ENCODE peak calls at places on chromosomes 12 and 14, in five cellular contexts. One of them, this sample, is unnamed. For H3K9me3, H3K4me1 and H3K27me3, the result is how much of the 10 kb centered on the place peaks cover.

GRCh38 chr12:65463082-65463481 is 184.6 kb downstream of the MSRB3 start:
- DNase-seq in ascending aorta: no peak
- DNase-seq in heart left ventricle: no peak
- DNase-seq in ovary: no peak
- DNase-seq in K562: no peak
- DNase-seq in this sample: no peak

GRCh38 chr14:27040552-27040951 is 442.7 kb upstream of the NOVA1 start:
- DNase-seq in heart left ventricle: no peak
- DNase-seq in ascending aorta: no peak
- DNase-seq in ovary: no peak
- DNase-seq in K562: no peak
- DNase-seq in this sample: no peak

GRCh38 chr14:99118046-99118721 is 153.8 kb downstream of the BCL11B start:
- DNase-seq in K562: no peak
- DNase-seq in heart left ventricle: no peak
- DNase-seq in ovary: no peak
- DNase-seq in ascending aorta: no peak
- DNase-seq in this sample: no peak

GRCh38 chr14:96881713-96882112 is 84.5 kb downstream of the VRK1 start:
- DNase-seq in heart left ventricle: no peak
- DNase-seq in ascending aorta: no peak
- DNase-seq in K562: no peak
- DNase-seq in ovary: no peak
- DNase-seq in this sample: no peak

GRCh38 chr12:65728913-65729793 is 95.1 kb upstream of the HMGA2 start:
- DNase-seq in ovary: no peak
- DNase-seq in heart left ventricle: no peak
- DNase-seq in ascending aorta: no peak
- DNase-seq in K562: no peak
- DNase-seq in this sample: no peak

GRCh38 chr12:113127791-113128199 is 7.8 kb downstream of the RASAL1 start:
- DNase-seq in ascending aorta: no peak
- DNase-seq in K562: no peak
- DNase-seq in heart left ventricle: no peak
- DNase-seq in ovary: no peak
- DNase-seq in this sample: no peak

GRCh38 chr12:53217049-53217929 is 10.2 kb upstream of the ITGB7 start:
- DNase-seq in K562: no peak
- DNase-seq in ovary: no peak
- DNase-seq in ascending aorta: peak
- DNase-seq in heart left ventricle: no peak
- DNase-seq in this sample: peak

GRCh38 chr12:32843528-32844095 is 53.0 kb downstream of the PKP2 start:
- DNase-seq in heart left ventricle: no peak
- DNase-seq in ascending aorta: no peak
- DNase-seq in K562: no peak
- DNase-seq in ovary: no peak
- DNase-seq in this sample: no peak

GRCh38 chr12:55931780-55932545 is 1.0 kb downstream of the DGKA start:
- DNase-seq in K562: peak
- DNase-seq in heart left ventricle: peak
- DNase-seq in ovary: peak
- DNase-seq in ascending aorta: peak
- DNase-seq in this sample: no peak

GRCh38 chr14:95514131-95515079 is 2.0 kb downstream of the SYNE3 start:
- DNase-seq in ovary: no peak
- DNase-seq in ascending aorta: peak
- DNase-seq in heart left ventricle: no peak
- DNase-seq in K562: no peak
- DNase-seq in this sample: no peak

GRCh38 chr12:10111451-10111850 is 12.7 kb upstream of the CLEC1A start:
- DNase-seq in ascending aorta: no peak
- DNase-seq in K562: peak
- DNase-seq in heart left ventricle: no peak
- DNase-seq in ovary: no peak
- DNase-seq in this sample: no peak

GRCh38 chr12:89484470-89484869 is 40.1 kb downstream of the GALNT4 start:
- DNase-seq in K562: no peak
- DNase-seq in ascending aorta: no peak
- DNase-seq in ovary: no peak
- DNase-seq in heart left ventricle: no peak
- DNase-seq in this sample: no peak

GRCh38 chr12:75720807-75721206 is 209.4 kb upstream of the KRR1 start:
- DNase-seq in ovary: no peak
- DNase-seq in heart left ventricle: no peak
- DNase-seq in ascending aorta: no peak
- DNase-seq in K562: peak
- DNase-seq in this sample: no peak

GRCh38 chr12:124030510-124030909 is 57.5 kb downstream of the ZNF664 start:
- DNase-seq in heart left ventricle: peak
- DNase-seq in ascending aorta: no peak
- DNase-seq in ovary: no peak
- DNase-seq in K562: peak
- DNase-seq in this sample: no peak

GRCh38 chr14:23364164-23364571 is 804 bp downstream of the EFS start:
- DNase-seq in K562: no peak
- DNase-seq in ascending aorta: peak
- DNase-seq in heart left ventricle: no peak
- DNase-seq in ovary: no peak
- DNase-seq in this sample: no peak

GRCh38 chr14:103563089-103563620 is 395 bp downstream of the COA8 start:
- DNase-seq in ovary: no peak
- DNase-seq in K562: peak
- DNase-seq in heart left ventricle: peak
- DNase-seq in ascending aorta: no peak
- DNase-seq in this sample: no peak

GRCh38 chr12:52920937-52921336 is 16.1 kb upstream of the KRT8 start:
- DNase-seq in ascending aorta: no peak
- DNase-seq in K562: no peak
- DNase-seq in ovary: no peak
- DNase-seq in heart left ventricle: no peak
- DNase-seq in this sample: no peak

GRCh38 chr12:54277823-54278276 is 2.1 kb downstream of the CBX5 start:
- DNase-seq in heart left ventricle: no peak
- DNase-seq in ovary: no peak
- DNase-seq in ascending aorta: no peak
- DNase-seq in K562: peak
- DNase-seq in this sample: no peak

GRCh38 chr12:52300796-52301691 is 9.7 kb upstream of the KRT81 start:
- DNase-seq in K562: no peak
- DNase-seq in heart left ventricle: no peak
- DNase-seq in ovary: no peak
- DNase-seq in ascending aorta: no peak
- DNase-seq in this sample: no peak

GRCh38 chr14:93954900-93955891 is 21.2 kb downstream of the ASB2 start:
- DNase-seq in K562: no peak
- DNase-seq in ascending aorta: no peak
- DNase-seq in heart left ventricle: no peak
- DNase-seq in ovary: no peak
- DNase-seq in this sample: peak

GRCh38 chr12:3398196-3398789 is 92.7 kb upstream of the PRMT8 start:
- DNase-seq in heart left ventricle: no peak
- DNase-seq in K562: no peak
- DNase-seq in ascending aorta: no peak
- DNase-seq in ovary: no peak
- DNase-seq in this sample: no peak

GRCh38 chr14:55699131-55700057 is 119.4 kb downstream of the KTN1 start:
- DNase-seq in ovary: no peak
- DNase-seq in K562: no peak
- DNase-seq in ascending aorta: no peak
- DNase-seq in heart left ventricle: no peak
- DNase-seq in this sample: no peak

GRCh38 chr12:67151891-67152290 is 117.3 kb upstream of the CAND1 start:
- DNase-seq in ascending aorta: no peak
- DNase-seq in heart left ventricle: no peak
- DNase-seq in ovary: no peak
- DNase-seq in K562: no peak
- DNase-seq in this sample: no peak

GRCh38 chr12:12336049-12336411 is 14.0 kb downstream of the MANSC1 start:
- DNase-seq in heart left ventricle: no peak
- DNase-seq in ascending aorta: peak
- DNase-seq in K562: no peak
- DNase-seq in ovary: no peak
- DNase-seq in this sample: no peak

GRCh38 chr12:118986043-118986442 is 4.7 kb downstream of the SRRM4 start:
- DNase-seq in ascending aorta: no peak
- DNase-seq in ovary: no peak
- DNase-seq in heart left ventricle: no peak
- DNase-seq in K562: no peak
- DNase-seq in this sample: no peak

GRCh38 chr12:121248611-121249010 is 38.7 kb downstream of the P2RX4 start:
- DNase-seq in ascending aorta: no peak
- DNase-seq in heart left ventricle: no peak
- DNase-seq in K562: no peak
- DNase-seq in ovary: no peak
- DNase-seq in this sample: no peak

GRCh38 chr12:8970432-8970831 is 18.9 kb upstream of the KLRG1 start:
- DNase-seq in ovary: no peak
- DNase-seq in K562: no peak
- DNase-seq in heart left ventricle: no peak
- DNase-seq in ascending aorta: no peak
- DNase-seq in this sample: no peak
- H3K9me3 ChIP-seq in ovary: under half
- H3K9me3 ChIP-seq in K562: under half
- H3K9me3 ChIP-seq in heart left ventricle: under half
- H3K9me3 ChIP-seq in ascending aorta: under half
- H3K9me3 ChIP-seq in this sample: under half

DNA sequence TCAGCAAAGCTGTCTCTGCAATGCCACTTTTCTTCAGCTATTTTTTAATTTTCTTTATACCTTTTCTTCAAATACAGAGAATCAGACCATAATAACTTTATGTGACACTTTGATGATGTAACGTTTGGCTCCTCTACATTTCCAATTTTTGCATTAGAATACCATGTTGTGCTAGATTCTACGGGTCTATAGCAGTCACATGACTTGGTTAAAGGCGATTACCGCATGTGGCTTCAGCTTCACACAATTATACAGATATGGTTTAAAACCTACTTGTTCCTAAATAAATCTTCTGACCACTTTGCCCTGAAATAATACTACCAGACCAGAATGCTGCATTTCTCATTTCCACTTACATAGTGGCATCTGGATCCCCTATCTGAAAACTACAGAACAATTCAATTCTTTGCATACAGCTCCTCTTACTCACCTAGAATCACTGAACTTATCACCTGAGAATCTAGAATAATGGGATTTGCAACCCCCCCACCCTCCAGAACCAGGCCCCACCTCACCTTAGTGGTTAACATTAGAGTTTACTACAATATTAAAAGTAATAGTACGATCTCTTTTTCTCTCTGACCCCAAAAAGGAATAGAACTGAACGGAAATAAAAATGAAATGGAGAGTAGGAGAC is 1.3 kb downstream of the MAX start:
- DNase-seq in heart left ventricle: no peak
- DNase-seq in K562: no peak
- DNase-seq in ovary: no peak
- DNase-seq in ascending aorta: no peak
- DNase-seq in this sample: peak
- H3K4me1 ChIP-seq in heart left ventricle: half or more
- H3K4me1 ChIP-seq in K562: under half
- H3K4me1 ChIP-seq in ovary: under half
- H3K4me1 ChIP-seq in ascending aorta: under half
- H3K4me1 ChIP-seq in this sample: half or more

DNA sequence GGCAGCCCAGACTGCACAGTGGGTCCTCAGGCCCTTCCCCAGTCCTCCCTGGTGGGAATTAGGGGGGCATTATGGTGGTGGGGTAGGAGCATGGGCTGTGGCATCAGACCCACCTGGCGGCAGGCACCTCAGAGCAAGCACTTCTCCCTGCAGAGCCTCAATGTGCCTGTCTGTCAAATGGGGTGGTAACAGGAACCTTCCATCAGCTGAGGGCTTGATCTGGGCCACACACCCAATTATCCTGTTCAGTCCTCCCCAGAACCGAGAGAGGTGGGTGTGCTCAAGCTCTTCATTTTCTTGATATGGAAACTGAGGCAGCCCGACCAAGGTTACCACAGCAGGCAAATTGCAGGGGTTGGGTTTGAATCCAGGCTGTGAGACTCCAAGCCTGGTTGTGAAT is 38.4 kb downstream of the MVK start:
- DNase-seq in ascending aorta: no peak
- DNase-seq in ovary: no peak
- DNase-seq in heart left ventricle: no peak
- DNase-seq in K562: no peak
- DNase-seq in this sample: no peak
- H3K27me3 ChIP-seq in ascending aorta: under half
- H3K27me3 ChIP-seq in ovary: under half
- H3K27me3 ChIP-seq in heart left ventricle: under half
- H3K27me3 ChIP-seq in K562: half or more
- H3K27me3 ChIP-seq in this sample: under half

GRCh38 chr12:58030566-58031279 is 89.4 kb downstream of the ATP23 start:
- DNase-seq in ascending aorta: no peak
- DNase-seq in K562: no peak
- DNase-seq in ovary: no peak
- DNase-seq in heart left ventricle: no peak
- DNase-seq in this sample: no peak

GRCh38 chr12:58032156-58032555 is 90.8 kb downstream of the ATP23 start:
- DNase-seq in ascending aorta: no peak
- DNase-seq in K562: no peak
- DNase-seq in ovary: no peak
- DNase-seq in heart left ventricle: no peak
- DNase-seq in this sample: no peak

GRCh38 chr12:58034311-58034710 is 92.9 kb downstream of the ATP23 start:
- DNase-seq in heart left ventricle: no peak
- DNase-seq in ascending aorta: no peak
- DNase-seq in K562: no peak
- DNase-seq in ovary: no peak
- DNase-seq in this sample: no peak

GRCh38 chr12:58034712-58035111 is 93.3 kb downstream of the ATP23 start:
- DNase-seq in ovary: no peak
- DNase-seq in heart left ventricle: no peak
- DNase-seq in ascending aorta: no peak
- DNase-seq in K562: no peak
- DNase-seq in this sample: no peak

DNA sequence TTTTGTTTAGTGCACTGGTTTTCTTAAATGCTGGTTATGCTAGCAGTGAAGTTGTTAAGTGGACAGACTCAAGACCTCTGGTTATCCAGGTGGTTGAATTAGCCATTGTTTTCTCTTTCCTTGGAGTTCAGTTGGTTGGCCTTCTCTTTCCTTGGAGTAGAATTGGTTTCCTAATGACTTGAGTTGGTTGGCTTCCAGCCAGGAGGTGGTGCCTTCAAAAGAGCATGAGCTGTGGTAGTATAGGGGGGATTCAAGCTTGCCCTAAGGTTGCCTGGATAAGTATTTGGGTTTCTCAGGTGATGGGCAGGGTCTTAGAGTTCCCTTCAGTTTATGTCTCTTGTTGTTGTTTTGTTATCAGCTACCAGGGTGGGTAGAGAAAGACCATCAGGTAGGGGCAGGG is 92.5 kb downstream of the ATP23 start:
- DNase-seq in ascending aorta: no peak
- DNase-seq in K562: no peak
- DNase-seq in ovary: no peak
- DNase-seq in heart left ventricle: no peak
- DNase-seq in this sample: no peak
- H3K9me3 ChIP-seq in ascending aorta: under half
- H3K9me3 ChIP-seq in K562: under half
- H3K9me3 ChIP-seq in ovary: under half
- H3K9me3 ChIP-seq in heart left ventricle: under half
- H3K9me3 ChIP-seq in this sample: under half

GRCh38 chr12:106130474-106131113 is 8.2 kb downstream of the NUAK1 start:
- DNase-seq in heart left ventricle: no peak
- DNase-seq in ovary: no peak
- DNase-seq in ascending aorta: no peak
- DNase-seq in K562: no peak
- DNase-seq in this sample: no peak
- H3K4me1 ChIP-seq in heart left ventricle: half or more
- H3K4me1 ChIP-seq in ovary: under half
- H3K4me1 ChIP-seq in ascending aorta: half or more
- H3K4me1 ChIP-seq in K562: under half
- H3K4me1 ChIP-seq in this sample: under half

This sample was measured in CD4-positive, alpha-beta memory T cell.